ENCODE peak calls at places on chromosomes 4 and X, in six cellular contexts. One of them, this sample, is unnamed.

GRCh38 chr4:7904942-7905341 is 34.7 kb downstream of the AFAP1 start:
- DNase-seq in IMR-90: peak
- DNase-seq in K562: no peak
- DNase-seq in HepG2: no peak
- DNase-seq in GM12878: no peak
- DNase-seq in A549: peak
- DNase-seq in this sample: no peak

GRCh38 chrX:136260801-136261200 is 9.6 kb upstream of the MAP7D3 start:
- DNase-seq in GM12878: no peak
- DNase-seq in K562: no peak
- DNase-seq in HepG2: no peak
- DNase-seq in A549: peak
- DNase-seq in IMR-90: peak
- DNase-seq in this sample: no peak

GRCh38 chr4:98284640-98285046 is 23.5 kb downstream of the RAP1GDS1 start:
- DNase-seq in K562: no peak
- DNase-seq in HepG2: no peak
- DNase-seq in A549: peak
- DNase-seq in IMR-90: peak
- DNase-seq in GM12878: no peak
- DNase-seq in this sample: peak

GRCh38 chr4:13920111-13920875 is 292.8 kb upstream of the BOD1L1 start:
- DNase-seq in IMR-90: peak
- DNase-seq in HepG2: no peak
- DNase-seq in K562: no peak
- DNase-seq in GM12878: no peak
- DNase-seq in A549: peak
- DNase-seq in this sample: no peak

GRCh38 chr4:8296491-8296890 is 26.9 kb downstream of the HTRA3 start:
- DNase-seq in IMR-90: no peak
- DNase-seq in A549: no peak
- DNase-seq in K562: no peak
- DNase-seq in GM12878: no peak
- DNase-seq in HepG2: no peak
- DNase-seq in this sample: no peak

GRCh38 chr4:2832309-2832980 is 11.2 kb upstream of the ADD1 start:
- DNase-seq in GM12878: no peak
- DNase-seq in HepG2: no peak
- DNase-seq in K562: no peak
- DNase-seq in A549: no peak
- DNase-seq in IMR-90: no peak
- DNase-seq in this sample: no peak

GRCh38 chrX:136202889-136203288 is 48.3 kb downstream of the MAP7D3 start:
- DNase-seq in GM12878: no peak
- DNase-seq in IMR-90: peak
- DNase-seq in K562: no peak
- DNase-seq in A549: peak
- DNase-seq in HepG2: no peak
- DNase-seq in this sample: no peak

GRCh38 chrX:18769812-18770573 is 62.5 kb downstream of the PPEF1 start:
- DNase-seq in IMR-90: no peak
- DNase-seq in A549: no peak
- DNase-seq in GM12878: no peak
- DNase-seq in HepG2: no peak
- DNase-seq in K562: no peak
- DNase-seq in this sample: no peak

GRCh38 chr4:128177376-128177959 is 110.1 kb downstream of the PGRMC2 start:
- DNase-seq in GM12878: no peak
- DNase-seq in K562: peak
- DNase-seq in A549: no peak
- DNase-seq in HepG2: no peak
- DNase-seq in IMR-90: no peak
- DNase-seq in this sample: no peak

GRCh38 chr4:162408309-162408708 is 244.5 kb upstream of the FSTL5 start:
- DNase-seq in K562: no peak
- DNase-seq in HepG2: no peak
- DNase-seq in A549: no peak
- DNase-seq in IMR-90: no peak
- DNase-seq in GM12878: no peak
- DNase-seq in this sample: no peak

GRCh38 chr4:23789765-23790164 is 100.1 kb downstream of the PPARGC1A start:
- DNase-seq in IMR-90: peak
- DNase-seq in A549: no peak
- DNase-seq in GM12878: no peak
- DNase-seq in K562: no peak
- DNase-seq in HepG2: peak
- DNase-seq in this sample: no peak

GRCh38 chr4:112144546-112145325 is 518 bp upstream of the FAM241A start:
- DNase-seq in A549: no peak
- DNase-seq in HepG2: no peak
- DNase-seq in GM12878: peak
- DNase-seq in K562: no peak
- DNase-seq in IMR-90: no peak
- DNase-seq in this sample: no peak

GRCh38 chr4:1210971-1211370 is 38.0 kb downstream of the CTBP1 start:
- DNase-seq in K562: no peak
- DNase-seq in HepG2: no peak
- DNase-seq in GM12878: no peak
- DNase-seq in A549: no peak
- DNase-seq in IMR-90: no peak
- DNase-seq in this sample: no peak

GRCh38 chr4:183185018-183185417 is 86.0 kb downstream of the WWC2 start:
- DNase-seq in GM12878: no peak
- DNase-seq in HepG2: no peak
- DNase-seq in A549: no peak
- DNase-seq in IMR-90: peak
- DNase-seq in K562: peak
- DNase-seq in this sample: no peak

GRCh38 chr4:84726356-84726755 is 143.4 kb downstream of the CDS1 start:
- DNase-seq in IMR-90: peak
- DNase-seq in HepG2: no peak
- DNase-seq in GM12878: no peak
- DNase-seq in A549: no peak
- DNase-seq in K562: no peak
- DNase-seq in this sample: no peak
- TF ChIP-seq BHLHE40 in IMR-90: no peak
- TF ChIP-seq BHLHE40 in HepG2: no peak
- TF ChIP-seq BHLHE40 in GM12878: no peak
- TF ChIP-seq BHLHE40 in A549: no peak
- TF ChIP-seq BHLHE40 in K562: no peak
- TF ChIP-seq BHLHE40 in this sample: no peak

GRCh38 chrX:68443155-68443868 is 10.0 kb upstream of the OPHN1 start:
- DNase-seq in K562: no peak
- DNase-seq in IMR-90: peak
- DNase-seq in A549: no peak
- DNase-seq in HepG2: peak
- DNase-seq in GM12878: peak
- DNase-seq in this sample: no peak

GRCh38 chrX:68440438-68440837 is 7.1 kb upstream of the OPHN1 start:
- DNase-seq in IMR-90: no peak
- DNase-seq in GM12878: no peak
- DNase-seq in A549: no peak
- DNase-seq in HepG2: no peak
- DNase-seq in K562: no peak
- DNase-seq in this sample: no peak

GRCh38 chrX:68439341-68439740 is 6.0 kb upstream of the OPHN1 start:
- DNase-seq in GM12878: no peak
- DNase-seq in K562: no peak
- DNase-seq in A549: no peak
- DNase-seq in HepG2: no peak
- DNase-seq in IMR-90: no peak
- DNase-seq in this sample: no peak

GRCh38 chrX:68438575-68438974 is 5.3 kb upstream of the OPHN1 start:
- DNase-seq in GM12878: no peak
- DNase-seq in IMR-90: no peak
- DNase-seq in A549: peak
- DNase-seq in HepG2: peak
- DNase-seq in K562: peak
- DNase-seq in this sample: no peak

GRCh38 chrX:68440940-68441339 is 7.6 kb upstream of the OPHN1 start:
- DNase-seq in K562: peak
- DNase-seq in A549: peak
- DNase-seq in IMR-90: peak
- DNase-seq in GM12878: no peak
- DNase-seq in HepG2: peak
- DNase-seq in this sample: peak
- TF ChIP-seq BHLHE40 in K562: no peak
- TF ChIP-seq BHLHE40 in A549: no peak
- TF ChIP-seq BHLHE40 in IMR-90: no peak
- TF ChIP-seq BHLHE40 in GM12878: no peak
- TF ChIP-seq BHLHE40 in HepG2: no peak
- TF ChIP-seq BHLHE40 in this sample: no peak

GRCh38 chrX:150757371-150757770 is 64.2 kb downstream of the MTMR1 start:
- DNase-seq in A549: no peak
- DNase-seq in HepG2: no peak
- DNase-seq in IMR-90: no peak
- DNase-seq in GM12878: no peak
- DNase-seq in K562: no peak
- DNase-seq in this sample: no peak

GRCh38 chrX:150753968-150754367 is 60.8 kb downstream of the MTMR1 start:
- DNase-seq in HepG2: no peak
- DNase-seq in GM12878: no peak
- DNase-seq in IMR-90: no peak
- DNase-seq in K562: no peak
- DNase-seq in A549: no peak
- DNase-seq in this sample: no peak

DNA sequence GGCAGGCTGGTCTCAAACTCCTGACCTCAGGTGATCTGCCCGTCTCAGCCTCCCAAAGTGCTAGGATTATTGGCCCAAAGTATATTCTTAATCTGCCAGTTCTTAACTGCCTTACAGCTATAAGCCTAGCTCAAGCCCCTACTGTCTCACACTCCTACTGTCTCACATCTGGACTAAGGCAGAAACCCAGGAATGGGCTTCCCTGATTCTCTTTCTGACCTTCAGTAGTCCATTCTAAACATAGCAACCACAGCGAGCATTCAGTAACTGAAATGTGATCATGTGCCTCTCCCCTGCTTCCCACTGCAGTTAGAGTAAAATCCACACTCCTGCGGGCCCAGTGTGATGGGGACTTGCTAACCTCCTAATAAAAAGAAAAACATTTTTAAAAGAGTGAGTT is 58.9 kb downstream of the MTMR1 start:
- DNase-seq in K562: no peak
- DNase-seq in HepG2: no peak
- DNase-seq in GM12878: no peak
- DNase-seq in IMR-90: peak
- DNase-seq in A549: no peak
- DNase-seq in this sample: no peak
- TF ChIP-seq BHLHE40 in K562: no peak
- TF ChIP-seq BHLHE40 in HepG2: no peak
- TF ChIP-seq BHLHE40 in GM12878: no peak
- TF ChIP-seq BHLHE40 in IMR-90: no peak
- TF ChIP-seq BHLHE40 in A549: no peak
- TF ChIP-seq BHLHE40 in this sample: no peak

GRCh38 chrX:44312421-44312820 is 31.1 kb downstream of the EFHC2 start:
- DNase-seq in HepG2: no peak
- DNase-seq in GM12878: no peak
- DNase-seq in K562: peak
- DNase-seq in IMR-90: no peak
- DNase-seq in A549: no peak
- DNase-seq in this sample: no peak

GRCh38 chrX:44310227-44310626 is 33.2 kb downstream of the EFHC2 start:
- DNase-seq in IMR-90: no peak
- DNase-seq in HepG2: no peak
- DNase-seq in K562: no peak
- DNase-seq in GM12878: no peak
- DNase-seq in A549: no peak
- DNase-seq in this sample: no peak

GRCh38 chrX:44317196-44317595 is 26.3 kb downstream of the EFHC2 start:
- DNase-seq in IMR-90: no peak
- DNase-seq in GM12878: no peak
- DNase-seq in A549: no peak
- DNase-seq in K562: no peak
- DNase-seq in HepG2: no peak
- DNase-seq in this sample: no peak

GRCh38 chrX:44314855-44315254 is 28.6 kb downstream of the EFHC2 start:
- DNase-seq in K562: peak
- DNase-seq in GM12878: no peak
- DNase-seq in A549: no peak
- DNase-seq in HepG2: no peak
- DNase-seq in IMR-90: no peak
- DNase-seq in this sample: no peak

DNA sequence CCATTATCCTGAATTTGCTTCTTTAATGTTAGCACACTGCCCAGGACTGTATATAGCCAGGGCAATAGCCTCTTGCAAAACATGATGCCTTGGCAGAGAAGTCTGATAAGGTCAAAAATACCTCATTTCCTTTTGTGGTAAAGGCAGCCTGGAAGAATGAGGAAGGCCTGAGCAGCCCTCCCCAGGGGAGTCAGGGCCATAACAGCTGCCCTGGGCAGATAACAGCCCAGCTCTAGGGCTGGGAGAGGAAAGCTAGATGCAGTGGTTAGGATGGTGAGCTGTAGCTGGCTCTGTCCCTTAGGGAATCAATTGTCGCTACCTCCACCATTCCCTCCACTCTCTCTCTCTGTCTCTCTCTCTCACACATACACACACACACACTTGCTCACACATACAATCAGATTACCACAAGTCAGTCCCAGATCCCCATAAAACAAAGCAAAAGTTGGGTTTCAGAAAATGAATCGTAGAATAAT is 29.2 kb downstream of the EFHC2 start:
- DNase-seq in A549: no peak
- DNase-seq in K562: peak
- DNase-seq in HepG2: no peak
- DNase-seq in GM12878: no peak
- DNase-seq in IMR-90: peak
- DNase-seq in this sample: no peak
- TF ChIP-seq BHLHE40 in A549: no peak
- TF ChIP-seq BHLHE40 in K562: peak
- TF ChIP-seq BHLHE40 in HepG2: no peak
- TF ChIP-seq BHLHE40 in GM12878: no peak
- TF ChIP-seq BHLHE40 in IMR-90: no peak
- TF ChIP-seq BHLHE40 in this sample: no peak

DNA sequence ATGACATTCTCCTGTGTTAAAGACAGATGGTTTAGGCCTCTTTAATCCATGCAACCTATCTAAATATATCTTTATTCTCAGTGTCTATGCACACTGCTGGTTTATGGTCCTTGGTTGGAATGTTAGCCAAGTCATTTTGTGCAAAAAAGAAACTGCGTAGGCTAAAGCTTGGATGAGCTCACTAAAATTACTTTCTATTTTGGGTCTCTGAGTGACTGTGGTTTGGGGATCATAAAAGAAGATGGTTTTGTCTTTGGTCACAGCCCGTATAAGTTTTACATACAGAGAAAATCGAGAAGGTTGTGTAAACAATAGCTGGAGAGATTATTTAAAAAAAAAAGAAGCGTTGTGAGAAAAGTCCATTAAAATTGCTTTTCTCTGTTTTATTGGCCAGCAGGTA is 443.6 kb downstream of the UBE2NL start:
- DNase-seq in K562: no peak
- DNase-seq in IMR-90: no peak
- DNase-seq in GM12878: no peak
- DNase-seq in HepG2: no peak
- DNase-seq in A549: no peak
- DNase-seq in this sample: no peak
- TF ChIP-seq BHLHE40 in K562: no peak
- TF ChIP-seq BHLHE40 in IMR-90: no peak
- TF ChIP-seq BHLHE40 in GM12878: no peak
- TF ChIP-seq BHLHE40 in HepG2: no peak
- TF ChIP-seq BHLHE40 in A549: no peak
- TF ChIP-seq BHLHE40 in this sample: no peak

GRCh38 chr4:101689220-101689619 is 101.3 kb upstream of the BANK1 start:
- DNase-seq in HepG2: peak
- DNase-seq in K562: no peak
- DNase-seq in IMR-90: no peak
- DNase-seq in A549: no peak
- DNase-seq in GM12878: no peak
- DNase-seq in this sample: no peak
- TF ChIP-seq BHLHE40 in HepG2: no peak
- TF ChIP-seq BHLHE40 in K562: no peak
- TF ChIP-seq BHLHE40 in IMR-90: no peak
- TF ChIP-seq BHLHE40 in A549: no peak
- TF ChIP-seq BHLHE40 in GM12878: no peak
- TF ChIP-seq BHLHE40 in this sample: no peak